ENCODE peak calls at places on chromosomes 13 and 19, in seven cellular contexts. A is stomach, S is body of pancreas, G is uterus, Z is endothelial cell of umbilical vein, L is Peyer's patch, E is aorta. V is an unnamed sample.
A peak's percentile ranks its signal among the peaks of the same experiment; 100 is the strongest.

GRCh38 chr19:42178791-42179500 is 38.5 kb downstream of the DEDD2 start:
- DNase-seq in G (no peak), L (no peak), Z (no peak), A (no peak), S (no peak), E (no peak), V (no peak)

GRCh38 chr13:113625965-113626661 is 31.9 kb downstream of the ATP4B start:
- DNase-seq in L (peak; percentile 20), G (no peak), S (no peak), Z (peak; percentile 25), E (peak; percentile 35), A (no peak), V (no peak)

GRCh38 chr13:29503041-29503837 is 92.2 kb downstream of the SLC7A1 start:
- DNase-seq in L (no peak), S (no peak), E (no peak), G (no peak), Z (peak; percentile 13), A (no peak), V (peak; percentile 38)

GRCh38 chr19:2552859-2553258 is 76.9 kb downstream of the GADD45B start:
- DNase-seq in E (peak; percentile 47), S (no peak), A (no peak), L (no peak), Z (peak; percentile 56), G (no peak), V (no peak)

GRCh38 chr13:37023871-37024270 is 23.3 kb downstream of the EXOSC8 start:
- DNase-seq in A (no peak), S (no peak), L (no peak), E (no peak), G (no peak), Z (no peak), V (peak; percentile 9)

GRCh38 chr19:46040952-46041500 is at the start of gene IGFL4:
- DNase-seq in G (no peak), E (no peak), S (no peak), Z (no peak), L (no peak), A (no peak), V (peak; percentile 43)

GRCh38 chr13:43446126-43446525 is 340.6 kb downstream of the ENOX1 start:
- DNase-seq in A (no peak), E (no peak), G (no peak), S (no peak), L (no peak), Z (no peak), V (no peak)

GRCh38 chr13:23751195-23751594 is 138.0 kb downstream of the MIPEP start:
- DNase-seq in G (no peak), L (no peak), S (no peak), Z (no peak), E (no peak), A (no peak), V (no peak)

GRCh38 chr13:48158290-48158689 is 63.4 kb upstream of the MED4 start:
- DNase-seq in L (no peak), S (no peak), A (no peak), G (no peak), Z (no peak), E (no peak), V (no peak)

GRCh38 chr13:114009590-114010400 is 35.9 kb upstream of the C13orf46 start:
- DNase-seq in A (no peak), E (no peak), L (no peak), Z (no peak), S (no peak), G (no peak), V (no peak)

GRCh38 chr13:41960195-41960699 is 662 bp downstream of the VWA8 start:
- DNase-seq in G (no peak), E (no peak), S (no peak), L (peak; percentile 48), Z (peak; percentile 37), A (no peak), V (peak; percentile 31)

GRCh38 chr19:47619763-47620162 is 10.8 kb downstream of the BICRA start:
- DNase-seq in G (no peak), A (no peak), S (no peak), L (no peak), Z (no peak), E (no peak), V (peak; percentile 46)

GRCh38 chr13:95724252-95724651 is 47.3 kb downstream of the DNAJC3 start:
- DNase-seq in G (no peak), A (no peak), S (no peak), E (no peak), Z (no peak), L (no peak), V (no peak)

GRCh38 chr19:39997595-39998216 is 846 bp downstream of the ZNF546 start:
- DNase-seq in S (no peak), L (no peak), G (no peak), E (no peak), A (no peak), Z (no peak), V (no peak)

GRCh38 chr19:40603071-40603718 is 2.0 kb downstream of the LTBP4 start:
- DNase-seq in L (no peak), G (no peak), A (no peak), S (no peak), Z (peak; percentile 37), E (no peak), V (peak; percentile 73)

GRCh38 chr13:28534801-28535200 is 39.9 kb upstream of the FLT1 start:
- DNase-seq in A (no peak), Z (no peak), E (no peak), L (no peak), G (no peak), S (no peak), V (no peak)

GRCh38 chr13:21053231-21053630 is 8.2 kb downstream of the LATS2 start:
- DNase-seq in E (no peak), G (no peak), Z (no peak), A (no peak), L (no peak), S (no peak), V (no peak)
- H3K4me1 ChIP-seq in E (peaks cover 3% of the 10 kb centered on the region), G (peaks cover 13% of the 10 kb centered on the region), Z (peaks cover 56% of the 10 kb centered on the region), A (no peaks in the 10 kb centered on the region), L (no peaks in the 10 kb centered on the region), S (no peaks in the 10 kb centered on the region), V (peaks cover 4% of the 10 kb centered on the region)

GRCh38 chr19:55638864-55639359 is 1.9 kb upstream of the ZNF580 start:
- DNase-seq in G (no peak), A (no peak), S (no peak), E (peak; percentile 50), Z (no peak), L (peak; percentile 50), V (no peak)
- H3K4me1 ChIP-seq in G (peaks cover 34% of the 10 kb centered on the region), A (peaks cover 83% of the 10 kb centered on the region), S (peaks cover 76% of the 10 kb centered on the region), E (no peaks in the 10 kb centered on the region), Z (peaks cover 30% of the 10 kb centered on the region), L (peaks cover 28% of the 10 kb centered on the region), V (peaks cover 20% of the 10 kb centered on the region)

DNA sequence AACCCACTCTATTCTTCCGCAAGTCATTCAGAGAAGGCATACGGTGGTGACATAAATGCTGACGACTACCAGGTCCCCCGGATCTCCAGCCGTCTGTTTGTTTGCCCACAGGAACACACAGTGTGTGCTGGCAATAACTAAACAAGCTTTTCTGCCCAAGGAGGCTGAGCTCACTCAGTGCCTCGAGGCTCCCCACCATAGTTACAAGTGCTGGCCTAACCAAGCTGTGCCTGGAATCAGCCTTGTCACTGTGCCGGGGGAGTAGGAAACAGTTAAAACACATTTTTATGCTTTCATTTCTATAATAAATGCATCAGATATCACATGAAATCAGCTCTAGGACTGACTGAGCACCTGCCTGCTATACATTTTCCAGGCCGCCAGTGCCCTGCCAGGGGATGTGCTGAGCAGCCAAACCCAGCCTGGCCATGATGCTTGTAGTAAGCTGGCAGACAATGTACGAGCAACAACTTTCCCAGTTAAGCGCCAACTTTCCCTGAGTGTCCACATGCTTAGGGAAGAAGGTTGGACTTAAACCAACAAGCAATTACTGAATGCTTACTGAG is 28.1 kb downstream of the BRD4 start:
- DNase-seq in S (no peak), E (no peak), Z (no peak), L (no peak), A (no peak), G (no peak), V (no peak)
- H3K4me1 ChIP-seq in S (peaks cover 85% of the 10 kb centered on the region), E (peaks cover 9% of the 10 kb centered on the region), Z (no peaks in the 10 kb centered on the region), L (peaks cover 4% of the 10 kb centered on the region), A (peaks cover 68% of the 10 kb centered on the region), G (peaks cover 11% of the 10 kb centered on the region), V (peaks cover 25% of the 10 kb centered on the region)

GRCh38 chr19:5134683-5135082 is 165.8 kb downstream of the KDM4B start:
- DNase-seq in G (no peak), S (no peak), E (no peak), L (no peak), Z (no peak), A (no peak), V (no peak)
- H3K4me1 ChIP-seq in G (no peaks in the 10 kb centered on the region), S (peaks cover 26% of the 10 kb centered on the region), E (no peaks in the 10 kb centered on the region), L (peaks cover 25% of the 10 kb centered on the region), Z (no peaks in the 10 kb centered on the region), A (no peaks in the 10 kb centered on the region), V (peaks cover under 1% of the 10 kb centered on the region)

GRCh38 chr19:4692275-4693077 is 22.3 kb upstream of the MYDGF start:
- DNase-seq in G (no peak), L (no peak), A (no peak), E (no peak), Z (no peak), S (no peak), V (no peak)
- H3K4me1 ChIP-seq in G (no peaks in the 10 kb centered on the region), L (no peaks in the 10 kb centered on the region), A (peaks cover 16% of the 10 kb centered on the region), E (no peaks in the 10 kb centered on the region), Z (peaks cover 9% of the 10 kb centered on the region), S (no peaks in the 10 kb centered on the region), V (no peaks in the 10 kb centered on the region)